ENCODE peak calls at places on chromosomes 4 and X, in ten cellular contexts. L, D, N, Z, K, M, R, B, Q and F are unnamed samples. For H3K4me1, the result is how much of the 10 kb centered on the place peaks cover.

GRCh38 chrX:39195156-39195555 is 393.9 kb downstream of the MID1IP1 start:
- DNase-seq in L (no peak), D (no peak), N (no peak), Z (no peak), K (no peak), M (no peak), R (no peak), B (no peak), Q (peak), F (no peak)

GRCh38 chr4:1536579-1537409 is 130.6 kb upstream of the NKX1-1 start:
- DNase-seq in L (no peak), D (no peak), N (peak), Z (no peak), K (no peak), M (no peak), R (no peak), B (no peak), Q (no peak), F (no peak)

GRCh38 chr4:184099541-184099966 is 118.1 kb downstream of the ENPP6 start:
- DNase-seq in L (no peak), D (no peak), N (no peak), Z (no peak), K (no peak), M (no peak), R (no peak), B (no peak), Q (no peak), F (no peak)

GRCh38 chr4:103012594-103012993 is 6.9 kb downstream of the SLC9B1 start:
- DNase-seq in L (no peak), D (no peak), N (no peak), Z (no peak), K (peak), M (no peak), R (no peak), B (no peak), Q (no peak), F (no peak)

GRCh38 chr4:6783111-6783981 is 819 bp downstream of the KIAA0232 start:
- DNase-seq in L (peak), D (peak), N (peak), Z (peak), K (peak), M (peak), R (peak), B (no peak), Q (peak), F (peak)

GRCh38 chr4:95388911-95389310 is 159.9 kb downstream of the UNC5C start:
- DNase-seq in L (no peak), D (no peak), N (no peak), Z (no peak), K (peak), M (no peak), R (no peak), B (no peak), Q (no peak), F (no peak)

GRCh38 chrX:49878128-49878833 is 1.0 kb upstream of the USP27X start:
- DNase-seq in L (no peak), D (no peak), N (no peak), Z (no peak), K (no peak), M (no peak), R (peak), B (no peak), Q (no peak), F (peak)

GRCh38 chr4:138242076-138242829 is at the start of gene SLC7A11:
- DNase-seq in L (no peak), D (peak), N (no peak), Z (peak), K (peak), M (peak), R (no peak), B (peak), Q (peak), F (peak)

GRCh38 chr4:94763005-94763404 is 5.2 kb downstream of the BMPR1B start:
- DNase-seq in L (no peak), D (no peak), N (no peak), Z (no peak), K (no peak), M (no peak), R (no peak), B (no peak), Q (no peak), F (no peak)

GRCh38 chrX:46572295-46572936 is 1.1 kb upstream of the CHST7 start:
- DNase-seq in L (no peak), D (no peak), N (no peak), Z (no peak), K (no peak), M (no peak), R (no peak), B (no peak), Q (no peak), F (no peak)

GRCh38 chrX:47210661-47211425 is 7.6 kb upstream of the CDK16 start:
- DNase-seq in L (no peak), D (no peak), N (no peak), Z (no peak), K (no peak), M (no peak), R (no peak), B (no peak), Q (no peak), F (no peak)

GRCh38 chr4:165560941-165561340 is 182.1 kb downstream of the CPE start:
- DNase-seq in L (no peak), D (peak), N (no peak), Z (no peak), K (peak), M (no peak), R (no peak), B (no peak), Q (no peak), F (no peak)

GRCh38 chrX:57282568-57282967 is 3.9 kb upstream of the FAAH2 start:
- DNase-seq in L (no peak), D (no peak), N (no peak), Z (no peak), K (no peak), M (no peak), R (no peak), B (no peak), Q (no peak), F (no peak)

GRCh38 chr4:176840166-176840565 is 47.4 kb upstream of the VEGFC start:
- DNase-seq in L (no peak), D (no peak), N (no peak), Z (no peak), K (peak), M (no peak), R (no peak), B (no peak), Q (no peak), F (no peak)

GRCh38 chrX:10043386-10043785 is 76.2 kb downstream of the CLDN34 start:
- DNase-seq in L (no peak), D (no peak), N (no peak), Z (no peak), K (no peak), M (no peak), R (no peak), B (no peak), Q (no peak), F (no peak)

GRCh38 chr4:78779280-78779679 is 3.1 kb downstream of the BMP2K start:
- DNase-seq in L (no peak), D (no peak), N (no peak), Z (no peak), K (peak), M (no peak), R (no peak), B (no peak), Q (no peak), F (no peak)

GRCh38 chrX:75327607-75328006 is 53.7 kb downstream of the UPRT start:
- DNase-seq in L (no peak), D (no peak), N (no peak), Z (no peak), K (no peak), M (no peak), R (no peak), B (no peak), Q (no peak), F (no peak)

GRCh38 chrX:70253377-70254062 is 6.5 kb downstream of the P2RY4 start:
- DNase-seq in L (no peak), D (peak), N (no peak), Z (no peak), K (peak), M (no peak), R (no peak), B (no peak), Q (no peak), F (no peak)

GRCh38 chr4:72959411-72959810 is 110.1 kb downstream of the COX18 start:
- DNase-seq in L (no peak), D (no peak), N (no peak), Z (no peak), K (no peak), M (no peak), R (no peak), B (no peak), Q (no peak), F (no peak)

GRCh38 chrX:49286581-49286980 is 16.9 kb upstream of the GAGE10 start:
- DNase-seq in L (no peak), D (no peak), N (no peak), Z (no peak), K (no peak), M (no peak), R (no peak), B (no peak), Q (no peak), F (no peak)

GRCh38 chr4:19711871-19712270 is 539.8 kb upstream of the SLIT2 start:
- DNase-seq in L (no peak), D (peak), N (no peak), Z (no peak), K (peak), M (no peak), R (no peak), B (no peak), Q (no peak), F (no peak)

GRCh38 chr4:127648061-127648460 is 15.3 kb downstream of the INTU start:
- DNase-seq in L (no peak), D (no peak), N (no peak), Z (no peak), K (peak), M (no peak), R (no peak), B (no peak), Q (no peak), F (peak)

GRCh38 chr4:134848681-134849080 is 647.1 kb upstream of the PABPC4L start:
- DNase-seq in L (no peak), D (no peak), N (no peak), Z (no peak), K (no peak), M (no peak), R (no peak), B (no peak), Q (no peak), F (no peak)

GRCh38 chr4:875818-876423 is 50.0 kb upstream of the CPLX1 start:
- DNase-seq in L (no peak), D (no peak), N (peak), Z (no peak), K (no peak), M (no peak), R (no peak), B (no peak), Q (no peak), F (no peak)

GRCh38 chr4:111187108-111187507 is 564.2 kb upstream of the PITX2 start:
- DNase-seq in L (no peak), D (peak), N (no peak), Z (no peak), K (no peak), M (no peak), R (no peak), B (no peak), Q (no peak), F (no peak)

GRCh38 chrX:149040873-149041535 is 464.1 kb downstream of the IDS start:
- DNase-seq in L (no peak), D (no peak), N (no peak), Z (no peak), K (peak), M (no peak), R (no peak), B (no peak), Q (no peak), F (no peak)

GRCh38 chr4:19130836-19131235 is 1109.3 kb upstream of the LCORL start:
- DNase-seq in L (no peak), D (peak), N (no peak), Z (no peak), K (peak), M (no peak), R (no peak), B (no peak), Q (no peak), F (no peak)

DNA sequence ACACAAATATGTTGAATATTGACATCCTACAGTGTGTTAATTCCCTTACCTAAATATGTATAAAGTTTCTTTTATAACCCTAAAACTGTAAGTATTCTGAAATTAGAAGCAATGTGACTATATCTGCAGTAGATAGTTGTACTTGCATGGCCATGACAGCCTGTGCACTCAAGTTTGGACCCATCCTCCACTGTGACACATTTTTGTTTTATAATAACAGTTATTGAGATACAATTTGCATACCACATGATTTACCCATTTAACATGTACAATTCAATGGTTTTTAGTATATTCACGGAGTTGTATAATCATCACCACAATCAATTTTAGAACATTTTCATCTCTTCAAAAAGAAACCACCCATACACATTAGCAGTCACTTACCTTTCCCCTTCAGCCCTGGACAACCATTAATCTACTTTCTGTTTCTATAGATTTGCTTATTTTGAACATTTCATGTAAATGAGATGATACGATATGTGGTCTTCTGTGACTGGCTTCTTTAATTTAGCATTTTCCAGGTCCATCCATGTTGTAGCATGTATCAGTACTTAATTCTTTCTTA is 29.6 kb downstream of the HERC3 start:
- DNase-seq in L (no peak), D (no peak), N (no peak), Z (no peak), K (no peak), M (no peak), R (no peak), B (no peak), Q (no peak), F (no peak)
- H3K4me1 ChIP-seq in L (under half), D (under half), N (under half), Z (under half), K (under half), M (under half), R (under half), B (under half), Q (under half), F (under half)

DNA sequence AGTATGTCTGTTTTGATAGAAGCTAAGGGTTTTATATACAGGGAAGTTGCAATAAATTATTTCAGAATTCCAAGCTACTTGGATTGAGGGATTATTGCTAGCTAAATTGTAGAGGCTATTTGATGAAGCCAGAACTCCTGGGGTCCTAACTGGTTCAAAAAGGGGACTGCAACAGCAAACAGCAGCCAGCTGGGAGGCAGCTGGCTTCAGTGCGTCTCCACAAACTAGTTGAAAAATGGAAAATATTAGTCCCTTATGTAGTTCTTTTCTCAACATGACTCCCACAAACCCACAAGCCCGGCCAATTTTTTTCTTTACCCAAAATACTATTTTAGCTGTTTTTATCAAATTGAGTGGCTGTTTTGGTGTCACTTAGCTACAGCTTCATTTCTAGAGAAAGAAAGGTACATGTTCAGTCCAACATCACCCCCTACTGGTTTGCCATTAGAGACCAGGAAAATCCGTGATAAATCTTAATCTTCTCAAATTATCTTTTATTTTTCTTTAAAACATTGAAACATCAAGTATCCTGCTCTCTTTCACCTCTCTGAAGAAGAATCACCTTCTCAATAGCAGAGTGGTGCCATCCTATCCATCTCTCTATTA is 97.2 kb downstream of the GUCY2F start:
- DNase-seq in L (no peak), D (no peak), N (no peak), Z (no peak), K (peak), M (no peak), R (no peak), B (no peak), Q (no peak), F (no peak)
- TF ChIP-seq CTCF in L (no peak), D (peak), N (peak), Z (peak), K (peak), M (peak), R (no peak), B (peak), Q (peak), F (peak)

GRCh38 chr4:41531561-41532245 is 6.3 kb upstream of the LIMCH1 start:
- DNase-seq in L (no peak), D (no peak), N (no peak), Z (no peak), K (peak), M (no peak), R (no peak), B (no peak), Q (no peak), F (no peak)
- H3K4me1 ChIP-seq in L (under half), D (under half), N (under half), Z (under half), K (under half), M (under half), R (under half), B (under half), Q (under half), F (under half)

GRCh38 chrX:86806786-86807185 is 658.5 kb downstream of the DACH2 start:
- DNase-seq in L (no peak), D (peak), N (no peak), Z (no peak), K (no peak), M (no peak), R (no peak), B (no peak), Q (peak), F (no peak)
- TF ChIP-seq CTCF in L (no peak), D (peak), N (no peak), Z (peak), K (no peak), M (no peak), R (no peak), B (no peak), Q (no peak), F (no peak)

GRCh38 chr4:36241771-36242170 is 2.5 kb downstream of the ARAP2 start:
- DNase-seq in L (no peak), D (no peak), N (no peak), Z (no peak), K (no peak), M (no peak), R (no peak), B (no peak), Q (no peak), F (no peak)
- H3K4me1 ChIP-seq in L (under half), D (under half), N (under half), Z (under half), K (under half), M (under half), R (under half), B (under half), Q (under half), F (under half)